ENCODE peak calls at places on chromosomes 2 and 18, in nine cellular contexts. E, J, P, F, L, H, D, W and Y are unnamed samples.

GRCh38 chr2:205188516-205189138 is 493.7 kb upstream of the NRP2 start:
- DNase-seq in E (no peak), J (no peak), P (no peak), F (no peak), L (no peak), H (no peak), D (peak; percentile 9), W (no peak), Y (peak; percentile 64)

GRCh38 chr2:239201531-239201876 is 199.3 kb downstream of the HDAC4 start:
- DNase-seq in E (no peak), J (no peak), P (no peak), F (no peak), L (no peak), H (no peak), D (no peak), W (no peak), Y (no peak)

GRCh38 chr2:239106971-239107370 is 259.1 kb downstream of the TWIST2 start:
- DNase-seq in E (no peak), J (no peak), P (no peak), F (no peak), L (no peak), H (peak; percentile 27), D (no peak), W (no peak), Y (no peak)

GRCh38 chr2:6639870-6640639 is 225.7 kb downstream of the CMPK2 start:
- DNase-seq in E (no peak), J (no peak), P (no peak), F (no peak), L (no peak), H (peak; percentile 94), D (no peak), W (no peak), Y (no peak)

GRCh38 chr2:120203341-120204021 is 19.7 kb downstream of the TMEM185B start:
- DNase-seq in E (no peak), J (no peak), P (no peak), F (no peak), L (no peak), H (no peak), D (no peak), W (no peak), Y (no peak)

GRCh38 chr2:239251971-239252370 is 148.8 kb downstream of the HDAC4 start:
- DNase-seq in E (no peak), J (no peak), P (no peak), F (no peak), L (no peak), H (no peak), D (no peak), W (no peak), Y (no peak)

GRCh38 chr2:215105607-215106354 is 32.6 kb downstream of the ABCA12 start:
- DNase-seq in E (no peak), J (no peak), P (no peak), F (no peak), L (no peak), H (no peak), D (no peak), W (no peak), Y (no peak)

GRCh38 chr18:49721981-49722380 is 91.4 kb downstream of the ACAA2 start:
- DNase-seq in E (no peak), J (no peak), P (no peak), F (no peak), L (no peak), H (no peak), D (no peak), W (no peak), Y (no peak)

GRCh38 chr2:130749641-130750040 is 5.7 kb upstream of the AMER3 start:
- DNase-seq in E (no peak), J (no peak), P (no peak), F (no peak), L (no peak), H (no peak), D (no peak), W (no peak), Y (no peak)

GRCh38 chr18:59067873-59068272 is 71.8 kb upstream of the SEC11C start:
- DNase-seq in E (no peak), J (no peak), P (peak; percentile 7), F (no peak), L (no peak), H (peak; percentile 59), D (peak; percentile 17), W (no peak), Y (peak; percentile 40)

GRCh38 chr18:58761241-58761969 is 90.1 kb downstream of the MALT1 start:
- DNase-seq in E (no peak), J (no peak), P (no peak), F (no peak), L (no peak), H (no peak), D (peak; percentile 27), W (no peak), Y (no peak)

GRCh38 chr2:36294290-36294689 is 61.3 kb upstream of the CRIM1 start:
- DNase-seq in E (no peak), J (no peak), P (peak; percentile 51), F (no peak), L (no peak), H (no peak), D (no peak), W (no peak), Y (no peak)

GRCh38 chr18:36850527-36851201 is 21.7 kb downstream of the KIAA1328 start:
- DNase-seq in E (no peak), J (no peak), P (no peak), F (no peak), L (no peak), H (no peak), D (no peak), W (no peak), Y (no peak)